ENCODE peak calls at places on chromosomes 13 and 19, in four cellular contexts. One of them, this sample, is unnamed.

GRCh38 chr13:31045621-31046081 is 113.2 kb downstream of the TEX26 start:
- DNase-seq in astrocyte of the cerebellum: peak; percentile 63
- DNase-seq in A549: peak; percentile 90
- DNase-seq in IMR-90: peak; percentile 97
- DNase-seq in this sample: peak; percentile 79

GRCh38 chr13:22903925-22904324 is 276.9 kb upstream of the SGCG start:
- DNase-seq in astrocyte of the cerebellum: no peak
- DNase-seq in IMR-90: no peak
- DNase-seq in A549: no peak
- DNase-seq in this sample: no peak

GRCh38 chr19:791605-792360 is 5.5 kb upstream of the PTBP1 start:
- DNase-seq in astrocyte of the cerebellum: no peak
- DNase-seq in IMR-90: no peak
- DNase-seq in A549: peak; percentile 52
- DNase-seq in this sample: no peak

GRCh38 chr19:16143399-16144215 is at the start of gene HSH2D:
- DNase-seq in astrocyte of the cerebellum: no peak
- DNase-seq in A549: no peak
- DNase-seq in IMR-90: no peak
- DNase-seq in this sample: no peak

GRCh38 chr19:3986260-3987041 is 1.2 kb upstream of the EEF2 start:
- DNase-seq in astrocyte of the cerebellum: no peak
- DNase-seq in A549: peak; percentile 81
- DNase-seq in IMR-90: peak; percentile 73
- DNase-seq in this sample: peak; percentile 71

GRCh38 chr13:107886118-107886517 is 329.2 kb downstream of the LIG4 start:
- DNase-seq in astrocyte of the cerebellum: no peak
- DNase-seq in IMR-90: no peak
- DNase-seq in A549: no peak
- DNase-seq in this sample: no peak

GRCh38 chr13:78098249-78098648 is 179.6 kb upstream of the EDNRB start:
- DNase-seq in astrocyte of the cerebellum: no peak
- DNase-seq in IMR-90: no peak
- DNase-seq in A549: no peak
- DNase-seq in this sample: no peak

GRCh38 chr19:2454199-2454961 is 2.4 kb downstream of the LMNB2 start:
- DNase-seq in IMR-90: no peak
- DNase-seq in A549: no peak
- DNase-seq in astrocyte of the cerebellum: no peak
- DNase-seq in this sample: no peak

GRCh38 chr19:1171755-1172352 is 2.2 kb downstream of the SBNO2 start:
- DNase-seq in astrocyte of the cerebellum: no peak
- DNase-seq in IMR-90: no peak
- DNase-seq in A549: no peak
- DNase-seq in this sample: no peak

GRCh38 chr19:50870417-50871089 is 2.7 kb upstream of the KLK2 start:
- DNase-seq in A549: peak; percentile 90
- DNase-seq in astrocyte of the cerebellum: no peak
- DNase-seq in IMR-90: peak; percentile 3
- DNase-seq in this sample: no peak

GRCh38 chr19:19539738-19540703 is 2.0 kb downstream of the CILP2 start:
- DNase-seq in IMR-90: peak; percentile 46
- DNase-seq in astrocyte of the cerebellum: no peak
- DNase-seq in A549: peak; percentile 52
- DNase-seq in this sample: peak; percentile 69

GRCh38 chr19:4748589-4748988 is 24.9 kb upstream of the DPP9 start:
- DNase-seq in A549: no peak
- DNase-seq in IMR-90: no peak
- DNase-seq in astrocyte of the cerebellum: no peak
- DNase-seq in this sample: no peak

GRCh38 chr13:67343777-67344176 is 113.6 kb upstream of the PCDH9 start:
- DNase-seq in A549: no peak
- DNase-seq in astrocyte of the cerebellum: no peak
- DNase-seq in IMR-90: no peak
- DNase-seq in this sample: no peak

GRCh38 chr13:31441804-31442487 is 242.2 kb downstream of the B3GLCT start:
- DNase-seq in astrocyte of the cerebellum: no peak
- DNase-seq in A549: no peak
- DNase-seq in IMR-90: no peak
- DNase-seq in this sample: no peak

GRCh38 chr13:29077051-29077813 is 257.1 kb downstream of the MTUS2 start:
- DNase-seq in A549: no peak
- DNase-seq in astrocyte of the cerebellum: no peak
- DNase-seq in IMR-90: no peak
- DNase-seq in this sample: no peak